ENCODE peak calls at places on chromosomes 5 and 9, in seven cellular contexts. D, B, R, E, F, N and I are unnamed samples.
A peak's percentile ranks its signal among the peaks of the same experiment; 100 is the strongest.

GRCh38 chr5:71778678-71779276 is 59.7 kb downstream of the CARTPT start:
- DNase-seq in F (no peak), D (peak; percentile 29), R (no peak), B (no peak), N (no peak), E (peak; percentile 36), I (no peak)

GRCh38 chr9:26781906-26782305 is 110.7 kb downstream of the CAAP1 start:
- DNase-seq in B (no peak), R (no peak), E (no peak), D (no peak), N (no peak), F (no peak), I (no peak)

GRCh38 chr5:1568201-1568979 is 44.6 kb upstream of the LPCAT1 start:
- DNase-seq in R (no peak), D (no peak), E (peak; percentile 97), B (peak; percentile 46), N (no peak), F (no peak), I (no peak)

GRCh38 chr5:7676455-7676854 is 174.5 kb downstream of the CFAP90 start:
- DNase-seq in E (no peak), D (no peak), F (no peak), R (no peak), N (no peak), B (no peak), I (no peak)

GRCh38 chr9:100679834-100680233 is 102.0 kb downstream of the CAVIN4 start:
- DNase-seq in D (no peak), E (no peak), N (no peak), F (no peak), R (no peak), B (no peak), I (no peak)

GRCh38 chr5:66436721-66437120 is 159.5 kb upstream of the MAST4 start:
- DNase-seq in B (no peak), R (no peak), N (no peak), E (no peak), D (no peak), F (no peak), I (no peak)

GRCh38 chr5:17228833-17229291 is 11.4 kb downstream of the BASP1 start:
- DNase-seq in F (no peak), E (peak; percentile 73), N (no peak), D (no peak), R (no peak), B (no peak), I (no peak)

GRCh38 chr9:33813712-33814641 is 3.0 kb upstream of the UBE2R2 start:
- DNase-seq in D (no peak), E (peak; percentile 68), F (no peak), B (peak; percentile 44), N (no peak), R (no peak), I (no peak)

GRCh38 chr9:93111371-93112115 is 15.5 kb downstream of the CARD19 start:
- DNase-seq in B (no peak), R (no peak), E (no peak), F (no peak), D (no peak), N (no peak), I (peak; percentile 21)

GRCh38 chr9:88989961-88990570 is 1.2 kb upstream of the S1PR3 start:
- DNase-seq in B (no peak), R (no peak), N (no peak), F (no peak), E (no peak), D (no peak), I (no peak)

GRCh38 chr5:52947208-52947607 is 41.9 kb upstream of the ITGA2 start:
- DNase-seq in E (no peak), R (no peak), N (no peak), D (no peak), F (no peak), B (no peak), I (no peak)

GRCh38 chr5:90231688-90232087 is 177.9 kb downstream of the CETN3 start:
- DNase-seq in E (no peak), N (no peak), F (no peak), R (no peak), B (no peak), D (no peak), I (no peak)

GRCh38 chr5:132411382-132411925 is 41.9 kb downstream of the SLC22A5 start:
- DNase-seq in B (no peak), R (no peak), N (no peak), E (no peak), D (peak; percentile 31), F (no peak), I (no peak)

GRCh38 chr5:74412064-74412463 is 228.5 kb downstream of the ENC1 start:
- DNase-seq in F (no peak), D (no peak), R (no peak), N (no peak), E (no peak), B (no peak), I (no peak)

GRCh38 chr9:130731355-130731754 is 37.8 kb downstream of the EXOSC2 start:
- DNase-seq in E (no peak), B (no peak), R (no peak), N (no peak), F (no peak), D (no peak), I (no peak)

GRCh38 chr9:98374385-98375051 is 119.1 kb upstream of the TBC1D2 start:
- DNase-seq in F (no peak), E (peak; percentile 99), D (no peak), R (no peak), N (no peak), B (peak; percentile 83), I (no peak)

GRCh38 chr5:55533806-55534435 is 843 bp downstream of the PLPP1 start:
- DNase-seq in D (peak; percentile 29), N (peak; percentile 50), B (no peak), R (no peak), E (peak; percentile 48), F (no peak), I (no peak)

DNA sequence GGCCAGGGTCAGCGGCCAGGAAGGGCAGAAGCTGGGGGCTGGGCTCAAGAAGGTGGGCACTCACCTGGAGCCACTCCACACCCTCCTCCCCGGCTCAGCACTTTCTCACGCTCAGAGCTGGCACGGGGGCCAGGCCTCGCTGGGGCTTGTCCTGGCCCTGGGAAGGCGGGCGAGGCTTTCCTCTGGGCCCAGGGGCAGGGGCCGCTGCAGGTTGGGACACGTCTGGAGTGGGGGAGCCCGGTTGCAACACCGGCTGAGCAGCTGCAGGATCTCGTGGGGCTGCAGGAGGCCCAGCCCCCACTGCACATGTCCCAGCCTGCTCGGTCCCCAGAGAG is 38.9 kb upstream of the EGFL7 start:
- DNase-seq in E (no peak), B (no peak), F (no peak), R (no peak), N (no peak), D (no peak), I (no peak)
- TF ChIP-seq CTCF in E (no peak), B (no peak), F (no peak), R (no peak), N (no peak), D (no peak), I (no peak)

GRCh38 chr5:175823731-175824525 is 47.5 kb upstream of the CPLX2 start:
- DNase-seq in R (no peak), B (no peak), E (no peak), F (no peak), D (no peak), N (no peak), I (no peak)
- TF ChIP-seq CTCF in R (no peak), B (no peak), E (no peak), F (no peak), D (no peak), N (no peak), I (no peak)

GRCh38 chr5:180829711-180830110 is 27.1 kb upstream of the MGAT1 start:
- DNase-seq in N (no peak), R (no peak), F (no peak), E (no peak), D (no peak), B (no peak), I (no peak)

GRCh38 chr5:180825768-180826525 is 23.3 kb upstream of the MGAT1 start:
- DNase-seq in F (peak; percentile 90), E (peak; percentile 78), R (peak; percentile 92), D (peak; percentile 71), B (no peak), N (no peak), I (no peak)

GRCh38 chr5:180830253-180831138 is 27.9 kb upstream of the MGAT1 start:
- DNase-seq in E (peak; percentile 38), D (no peak), F (no peak), N (no peak), R (no peak), B (no peak), I (no peak)

GRCh38 chr5:180832638-180833068 is 28.4 kb downstream of the ZFP62 start:
- DNase-seq in E (no peak), R (no peak), D (no peak), N (no peak), B (no peak), F (no peak), I (no peak)

DNA sequence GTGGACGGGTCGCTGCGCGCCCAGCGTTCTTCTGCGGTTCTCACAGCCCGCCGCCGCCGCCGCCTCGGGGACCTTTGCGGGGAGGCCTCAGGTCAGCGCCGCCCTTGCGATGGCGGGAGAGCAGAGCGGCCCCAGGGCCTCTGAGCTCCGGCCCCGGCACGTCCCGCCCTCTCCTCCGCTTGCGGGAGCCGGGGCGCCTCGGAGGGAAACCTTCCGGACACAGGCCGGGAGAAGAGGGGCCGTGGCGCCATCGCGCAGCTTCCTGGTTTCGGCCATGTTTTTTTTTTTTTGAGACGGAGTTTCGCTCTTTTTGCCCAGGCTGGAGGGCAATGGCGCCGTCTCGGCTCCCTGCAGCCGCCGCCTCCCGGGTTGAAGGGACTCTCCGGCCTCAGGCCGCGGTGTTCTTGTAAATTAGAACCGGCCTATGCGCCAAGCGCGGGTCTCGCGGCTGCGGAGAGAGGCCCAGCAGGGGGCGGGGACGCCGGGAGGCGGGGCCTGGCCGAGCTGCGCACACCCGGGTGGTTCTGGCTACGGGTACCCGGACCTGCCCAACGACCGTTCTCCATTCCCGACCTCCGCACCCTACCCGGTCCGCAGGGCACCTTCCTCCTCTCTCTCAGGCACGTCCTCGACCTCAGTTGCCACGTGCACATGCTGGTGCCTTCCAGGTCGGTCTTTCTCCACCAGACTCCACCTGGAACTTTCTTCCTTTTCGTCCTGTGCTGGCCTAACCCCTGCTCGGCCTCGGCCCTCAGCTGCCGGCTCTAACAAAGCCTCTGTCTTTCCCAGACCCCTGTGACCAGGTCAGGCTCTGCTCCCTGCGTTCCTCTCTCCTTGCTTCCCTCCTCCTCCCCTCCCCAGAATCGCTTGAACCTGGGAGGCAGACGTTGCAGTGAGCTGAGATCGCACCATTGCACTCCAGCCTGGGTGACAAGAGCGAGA is 28.8 kb upstream of the MGAT1 start:
- DNase-seq in F (peak; percentile 88), B (no peak), E (peak; percentile 68), D (peak; percentile 72), R (peak; percentile 83), N (peak; percentile 61), I (no peak)
- TF ChIP-seq CTCF in F (peak; percentile 50), B (no peak), E (no peak), D (no peak), R (no peak), N (peak; percentile 38), I (no peak)

DNA sequence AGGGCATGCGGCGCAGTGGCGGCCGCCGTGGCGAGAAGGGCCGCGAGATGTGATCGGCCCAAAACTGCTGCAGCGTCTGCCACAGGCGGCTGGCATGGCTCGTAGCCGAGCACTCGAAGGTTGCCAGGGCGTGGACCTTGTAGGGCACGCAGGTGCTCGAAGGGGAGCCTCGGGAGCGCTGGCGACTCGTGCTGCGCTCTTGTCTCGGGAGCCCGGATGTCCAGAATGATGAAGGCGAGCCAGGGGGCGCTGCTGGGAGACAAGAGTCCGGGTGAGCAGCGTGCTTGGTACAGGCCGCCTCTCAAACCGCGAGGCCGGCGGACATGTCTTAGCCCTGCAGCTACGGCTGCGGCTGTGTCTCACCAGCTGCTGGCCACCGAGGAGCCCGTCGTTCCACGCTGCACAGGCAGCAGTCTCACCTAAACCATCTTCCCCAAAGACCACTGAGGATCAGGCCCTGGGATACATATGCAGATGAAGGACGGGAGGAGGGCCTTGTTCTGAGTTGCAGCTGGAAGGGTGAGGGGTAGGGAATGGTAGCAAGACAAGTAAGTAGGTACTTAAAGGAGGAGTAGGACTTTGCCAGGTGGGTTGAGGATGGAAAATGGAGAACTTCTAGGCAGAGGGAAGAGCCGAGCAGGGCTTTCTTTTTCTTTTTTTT is 1.7 kb downstream of the CBY3 start:
- DNase-seq in F (peak; percentile 82), D (peak; percentile 82), B (no peak), R (peak; percentile 76), E (peak; percentile 66), N (peak; percentile 58), I (peak; percentile 74)
- TF ChIP-seq CTCF in F (peak; percentile 61), D (peak; percentile 31), B (peak; percentile 36), R (no peak), E (peak; percentile 32), N (peak; percentile 42), I (no peak)